ENCODE peak calls at places on chromosomes 11 and 22, in ten cellular contexts. One of them, this sample, is unnamed.

GRCh38 chr11:20258496-20258895 is 98.2 kb upstream of the DBX1 start:
- DNase-seq in nephron progenitor cell: no peak
- DNase-seq in anterior cingulate cortex: no peak
- DNase-seq in WTC11: no peak
- DNase-seq in GM06990: no peak
- DNase-seq in NCI-H146: no peak
- DNase-seq in stimulated activated naive CD4-positive, alpha-beta T cell: no peak
- DNase-seq in Calu3: no peak
- DNase-seq in activated CD8-positive, alpha-beta T cell treated with anti-CD3 and anti-CD28 coated beads for 36 hours: no peak
- DNase-seq in NCI-H1694 treated with DMSO at 0.1 percent for 48 hours: peak
- DNase-seq in this sample: no peak

GRCh38 chr11:15346907-15347306 is 232.2 kb downstream of the INSC start:
- DNase-seq in nephron progenitor cell: no peak
- DNase-seq in anterior cingulate cortex: no peak
- DNase-seq in WTC11: no peak
- DNase-seq in GM06990: no peak
- DNase-seq in NCI-H146: no peak
- DNase-seq in stimulated activated naive CD4-positive, alpha-beta T cell: no peak
- DNase-seq in Calu3: no peak
- DNase-seq in activated CD8-positive, alpha-beta T cell treated with anti-CD3 and anti-CD28 coated beads for 36 hours: no peak
- DNase-seq in NCI-H1694 treated with DMSO at 0.1 percent for 48 hours: no peak
- DNase-seq in this sample: no peak

GRCh38 chr11:65502852-65503603 is 4.2 kb downstream of the MALAT1 start:
- DNase-seq in nephron progenitor cell: no peak
- DNase-seq in anterior cingulate cortex: no peak
- DNase-seq in WTC11: no peak
- DNase-seq in GM06990: no peak
- DNase-seq in NCI-H146: no peak
- DNase-seq in stimulated activated naive CD4-positive, alpha-beta T cell: no peak
- DNase-seq in Calu3: no peak
- DNase-seq in activated CD8-positive, alpha-beta T cell treated with anti-CD3 and anti-CD28 coated beads for 36 hours: no peak
- DNase-seq in NCI-H1694 treated with DMSO at 0.1 percent for 48 hours: no peak
- DNase-seq in this sample: no peak

GRCh38 chr11:68924073-68924925 is 20.6 kb downstream of the IGHMBP2 start:
- DNase-seq in nephron progenitor cell: no peak
- DNase-seq in anterior cingulate cortex: no peak
- DNase-seq in WTC11: no peak
- DNase-seq in GM06990: no peak
- DNase-seq in NCI-H146: no peak
- DNase-seq in stimulated activated naive CD4-positive, alpha-beta T cell: no peak
- DNase-seq in Calu3: no peak
- DNase-seq in activated CD8-positive, alpha-beta T cell treated with anti-CD3 and anti-CD28 coated beads for 36 hours: no peak
- DNase-seq in NCI-H1694 treated with DMSO at 0.1 percent for 48 hours: no peak
- DNase-seq in this sample: no peak

GRCh38 chr11:113505541-113506375 is 30.6 kb upstream of the DRD2 start:
- DNase-seq in nephron progenitor cell: no peak
- DNase-seq in anterior cingulate cortex: peak
- DNase-seq in WTC11: no peak
- DNase-seq in GM06990: no peak
- DNase-seq in NCI-H146: peak
- DNase-seq in stimulated activated naive CD4-positive, alpha-beta T cell: no peak
- DNase-seq in Calu3: peak
- DNase-seq in activated CD8-positive, alpha-beta T cell treated with anti-CD3 and anti-CD28 coated beads for 36 hours: no peak
- DNase-seq in NCI-H1694 treated with DMSO at 0.1 percent for 48 hours: no peak
- DNase-seq in this sample: no peak

GRCh38 chr11:69216609-69217008 is 60.9 kb downstream of the SMIM38 start:
- DNase-seq in nephron progenitor cell: no peak
- DNase-seq in anterior cingulate cortex: no peak
- DNase-seq in WTC11: peak
- DNase-seq in GM06990: no peak
- DNase-seq in NCI-H146: no peak
- DNase-seq in stimulated activated naive CD4-positive, alpha-beta T cell: no peak
- DNase-seq in Calu3: no peak
- DNase-seq in activated CD8-positive, alpha-beta T cell treated with anti-CD3 and anti-CD28 coated beads for 36 hours: no peak
- DNase-seq in NCI-H1694 treated with DMSO at 0.1 percent for 48 hours: no peak
- DNase-seq in this sample: no peak

GRCh38 chr11:124075841-124076571 is 34.9 kb upstream of the OR10G7 start:
- DNase-seq in nephron progenitor cell: no peak
- DNase-seq in anterior cingulate cortex: peak
- DNase-seq in WTC11: peak
- DNase-seq in GM06990: peak
- DNase-seq in NCI-H146: no peak
- DNase-seq in stimulated activated naive CD4-positive, alpha-beta T cell: no peak
- DNase-seq in Calu3: no peak
- DNase-seq in activated CD8-positive, alpha-beta T cell treated with anti-CD3 and anti-CD28 coated beads for 36 hours: peak
- DNase-seq in NCI-H1694 treated with DMSO at 0.1 percent for 48 hours: no peak
- DNase-seq in this sample: no peak

GRCh38 chr11:34652191-34652958 is 31.5 kb downstream of the EHF start:
- DNase-seq in nephron progenitor cell: no peak
- DNase-seq in anterior cingulate cortex: no peak
- DNase-seq in WTC11: no peak
- DNase-seq in GM06990: peak
- DNase-seq in NCI-H146: no peak
- DNase-seq in stimulated activated naive CD4-positive, alpha-beta T cell: no peak
- DNase-seq in Calu3: no peak
- DNase-seq in activated CD8-positive, alpha-beta T cell treated with anti-CD3 and anti-CD28 coated beads for 36 hours: no peak
- DNase-seq in NCI-H1694 treated with DMSO at 0.1 percent for 48 hours: no peak
- DNase-seq in this sample: no peak

GRCh38 chr11:61297341-61297740 is 2.2 kb upstream of the VWCE start:
- DNase-seq in nephron progenitor cell: no peak
- DNase-seq in anterior cingulate cortex: no peak
- DNase-seq in WTC11: no peak
- DNase-seq in GM06990: no peak
- DNase-seq in NCI-H146: no peak
- DNase-seq in stimulated activated naive CD4-positive, alpha-beta T cell: no peak
- DNase-seq in Calu3: no peak
- DNase-seq in activated CD8-positive, alpha-beta T cell treated with anti-CD3 and anti-CD28 coated beads for 36 hours: no peak
- DNase-seq in NCI-H1694 treated with DMSO at 0.1 percent for 48 hours: no peak
- DNase-seq in this sample: no peak

GRCh38 chr11:22641559-22641958 is 15.9 kb upstream of the FANCF start:
- DNase-seq in nephron progenitor cell: no peak
- DNase-seq in anterior cingulate cortex: no peak
- DNase-seq in WTC11: no peak
- DNase-seq in GM06990: no peak
- DNase-seq in NCI-H146: no peak
- DNase-seq in stimulated activated naive CD4-positive, alpha-beta T cell: no peak
- DNase-seq in Calu3: no peak
- DNase-seq in activated CD8-positive, alpha-beta T cell treated with anti-CD3 and anti-CD28 coated beads for 36 hours: no peak
- DNase-seq in NCI-H1694 treated with DMSO at 0.1 percent for 48 hours: no peak
- DNase-seq in this sample: no peak

GRCh38 chr22:44661659-44662569 is 40.1 kb upstream of the PRR5 start:
- DNase-seq in nephron progenitor cell: no peak
- DNase-seq in anterior cingulate cortex: no peak
- DNase-seq in WTC11: no peak
- DNase-seq in GM06990: no peak
- DNase-seq in NCI-H146: no peak
- DNase-seq in stimulated activated naive CD4-positive, alpha-beta T cell: no peak
- DNase-seq in Calu3: no peak
- DNase-seq in activated CD8-positive, alpha-beta T cell treated with anti-CD3 and anti-CD28 coated beads for 36 hours: peak
- DNase-seq in NCI-H1694 treated with DMSO at 0.1 percent for 48 hours: no peak
- DNase-seq in this sample: no peak

GRCh38 chr11:75905434-75905833 is 90.4 kb downstream of the UVRAG start:
- DNase-seq in nephron progenitor cell: no peak
- DNase-seq in anterior cingulate cortex: no peak
- DNase-seq in WTC11: no peak
- DNase-seq in GM06990: no peak
- DNase-seq in NCI-H146: no peak
- DNase-seq in stimulated activated naive CD4-positive, alpha-beta T cell: no peak
- DNase-seq in Calu3: no peak
- DNase-seq in activated CD8-positive, alpha-beta T cell treated with anti-CD3 and anti-CD28 coated beads for 36 hours: no peak
- DNase-seq in NCI-H1694 treated with DMSO at 0.1 percent for 48 hours: no peak
- DNase-seq in this sample: no peak

GRCh38 chr11:93484716-93485115 is 58.5 kb downstream of the SMCO4 start:
- DNase-seq in nephron progenitor cell: no peak
- DNase-seq in anterior cingulate cortex: no peak
- DNase-seq in WTC11: no peak
- DNase-seq in GM06990: no peak
- DNase-seq in NCI-H146: no peak
- DNase-seq in stimulated activated naive CD4-positive, alpha-beta T cell: no peak
- DNase-seq in Calu3: no peak
- DNase-seq in activated CD8-positive, alpha-beta T cell treated with anti-CD3 and anti-CD28 coated beads for 36 hours: no peak
- DNase-seq in NCI-H1694 treated with DMSO at 0.1 percent for 48 hours: no peak
- DNase-seq in this sample: no peak

GRCh38 chr22:19598054-19598855 is 74.0 kb upstream of the CLDN5 start:
- DNase-seq in nephron progenitor cell: no peak
- DNase-seq in anterior cingulate cortex: no peak
- DNase-seq in WTC11: no peak
- DNase-seq in GM06990: no peak
- DNase-seq in NCI-H146: peak
- DNase-seq in stimulated activated naive CD4-positive, alpha-beta T cell: peak
- DNase-seq in Calu3: peak
- DNase-seq in activated CD8-positive, alpha-beta T cell treated with anti-CD3 and anti-CD28 coated beads for 36 hours: peak
- DNase-seq in NCI-H1694 treated with DMSO at 0.1 percent for 48 hours: no peak
- DNase-seq in this sample: no peak

GRCh38 chr22:27843441-27843840 is 41.9 kb upstream of the MN1 start:
- DNase-seq in nephron progenitor cell: no peak
- DNase-seq in anterior cingulate cortex: no peak
- DNase-seq in WTC11: no peak
- DNase-seq in GM06990: no peak
- DNase-seq in NCI-H146: no peak
- DNase-seq in stimulated activated naive CD4-positive, alpha-beta T cell: no peak
- DNase-seq in Calu3: no peak
- DNase-seq in activated CD8-positive, alpha-beta T cell treated with anti-CD3 and anti-CD28 coated beads for 36 hours: no peak
- DNase-seq in NCI-H1694 treated with DMSO at 0.1 percent for 48 hours: no peak
- DNase-seq in this sample: no peak